ENCODE peak calls at places on chromosomes 13 and 19, in eight cellular contexts. I is keratinocyte, F is upper lobe of right lung, D is body of pancreas, P is cardiac muscle cell, M is tibial nerve, A is IMR-90, O is left lung. X is an unnamed sample.

GRCh38 chr19:55642153-55643002 is 1.1 kb upstream of the ZNF581 start:
- DNase-seq in I (no peak), F (peak), D (peak), P (peak), M (no peak), A (no peak), O (no peak), X (peak)

GRCh38 chr13:107192289-107192688 is 624.4 kb upstream of the ARGLU1 start:
- DNase-seq in I (no peak), F (no peak), D (no peak), P (no peak), M (no peak), A (peak), O (peak), X (no peak)

GRCh38 chr13:28100149-28101121 is at the start of gene FLT3:
- DNase-seq in I (no peak), F (peak), D (peak), P (peak), M (no peak), A (peak), O (peak), X (peak)

GRCh38 chr13:71754407-71754974 is 112.5 kb downstream of the DACH1 start:
- DNase-seq in I (no peak), F (no peak), D (peak), P (no peak), M (peak), A (no peak), O (no peak), X (no peak)

GRCh38 chr13:46962286-46962941 is 65.6 kb upstream of the HTR2A start:
- DNase-seq in I (no peak), F (no peak), D (no peak), P (peak), M (no peak), A (peak), O (no peak), X (no peak)

GRCh38 chr19:51467864-51468544 is 9.8 kb upstream of the SIGLEC8 start:
- DNase-seq in I (no peak), F (no peak), D (no peak), P (no peak), M (no peak), A (no peak), O (no peak), X (no peak)

GRCh38 chr19:3406571-3407111 is 40.3 kb downstream of the NFIC start:
- DNase-seq in I (no peak), F (no peak), D (no peak), P (no peak), M (no peak), A (no peak), O (no peak), X (no peak)

GRCh38 chr19:15640904-15641597 is 354 bp downstream of the CYP4F3 start:
- DNase-seq in I (no peak), F (no peak), D (no peak), P (no peak), M (no peak), A (no peak), O (no peak), X (no peak)

GRCh38 chr19:28943651-28944050 is 269.3 kb downstream of the UQCRFS1 start:
- DNase-seq in I (no peak), F (no peak), D (no peak), P (no peak), M (no peak), A (no peak), O (no peak), X (no peak)

GRCh38 chr13:94009696-94010095 is 469.8 kb downstream of the DCT start:
- DNase-seq in I (no peak), F (no peak), D (no peak), P (peak), M (no peak), A (peak), O (no peak), X (no peak)

GRCh38 chr13:23325191-23325590 is 108.3 kb downstream of the SACS start:
- DNase-seq in I (no peak), F (no peak), D (no peak), P (no peak), M (no peak), A (no peak), O (no peak), X (no peak)

DNA sequence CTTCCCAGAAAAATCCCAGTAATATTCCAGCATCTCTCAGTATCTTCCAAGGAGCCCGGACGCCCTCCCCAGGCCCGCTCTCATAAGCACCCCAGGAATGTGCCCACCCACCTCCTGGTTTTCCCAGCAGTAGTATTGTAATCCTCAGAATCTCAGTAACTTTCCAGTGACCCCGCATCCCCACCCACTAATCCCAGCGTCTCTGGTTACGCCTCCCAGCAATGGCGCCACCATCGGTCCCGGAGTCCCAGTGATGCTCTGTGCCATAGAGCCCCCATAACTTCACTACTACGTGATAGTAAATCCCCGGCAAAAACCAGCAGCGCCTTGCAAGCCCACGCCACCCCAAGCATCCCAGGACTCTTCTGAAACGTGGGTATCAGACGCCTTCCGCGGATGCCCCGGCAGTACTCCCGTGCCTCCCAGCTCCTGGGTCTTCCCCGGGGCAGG is 961 bp upstream of the PNPLA6 start:
- DNase-seq in I (no peak), F (no peak), D (peak), P (peak), M (peak), A (peak), O (peak), X (no peak)
- H3K27ac ChIP-seq in I (peak), F (peak), D (peak), P (peak), M (peak), A (peak), O (peak), X (peak)

GRCh38 chr19:18867199-18867598 is 28.8 kb downstream of the CERS1 start:
- DNase-seq in I (no peak), F (no peak), D (no peak), P (no peak), M (no peak), A (no peak), O (no peak), X (no peak)

GRCh38 chr19:18865106-18865972 is 30.6 kb downstream of the CERS1 start:
- DNase-seq in I (no peak), F (no peak), D (no peak), P (no peak), M (no peak), A (no peak), O (no peak), X (no peak)

GRCh38 chr19:18867751-18868150 is 28.2 kb downstream of the CERS1 start:
- DNase-seq in I (no peak), F (no peak), D (no peak), P (no peak), M (no peak), A (no peak), O (no peak), X (no peak)

GRCh38 chr19:18865973-18866799 is 29.8 kb downstream of the CERS1 start:
- DNase-seq in I (no peak), F (peak), D (peak), P (peak), M (peak), A (peak), O (no peak), X (peak)

GRCh38 chr19:18866800-18867123 is 29.2 kb downstream of the CERS1 start:
- DNase-seq in I (no peak), F (no peak), D (no peak), P (no peak), M (no peak), A (no peak), O (no peak), X (no peak)
- H3K27ac ChIP-seq in I (no peak), F (no peak), D (no peak), P (no peak), M (peak), A (no peak), O (no peak), X (no peak)

DNA sequence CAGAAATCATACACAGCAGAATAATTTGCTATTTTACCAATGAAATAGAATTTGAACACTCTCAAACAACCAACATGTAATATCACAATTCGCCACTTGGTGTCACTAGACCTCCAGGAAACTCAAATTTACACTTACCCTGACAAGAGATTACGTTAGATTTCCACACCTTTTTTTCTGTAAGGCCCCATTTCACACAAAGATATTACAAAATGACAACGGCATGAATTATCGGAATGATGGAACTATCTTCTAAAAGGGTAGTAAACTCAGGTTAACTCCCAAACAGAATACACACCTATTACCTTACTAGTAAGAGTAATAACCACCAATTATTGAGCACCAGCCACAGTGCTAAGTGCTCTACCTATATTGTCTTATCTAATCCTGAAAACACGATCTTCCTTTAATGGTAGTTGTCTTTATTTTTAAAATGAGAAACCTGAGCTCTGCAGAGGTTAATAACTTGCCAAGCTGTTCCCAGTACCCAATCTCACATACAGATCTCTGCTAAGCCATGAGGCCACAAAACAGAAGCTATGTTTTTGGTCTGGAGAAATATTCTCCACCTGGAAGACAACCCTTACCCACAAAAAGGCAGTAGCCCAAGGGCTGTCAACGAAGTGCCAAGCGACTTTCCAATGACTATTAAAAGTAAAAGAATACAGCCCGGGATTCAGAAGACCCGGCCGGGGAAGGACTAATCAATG is 152.4 kb downstream of the DCLK1 start:
- DNase-seq in I (no peak), F (no peak), D (peak), P (peak), M (peak), A (peak), O (no peak), X (no peak)
- H3K27ac ChIP-seq in I (no peak), F (no peak), D (no peak), P (no peak), M (peak), A (no peak), O (peak), X (peak)

GRCh38 chr19:1064661-1065605 is 2.0 kb upstream of the ARHGAP45 start:
- DNase-seq in I (no peak), F (peak), D (peak), P (peak), M (peak), A (peak), O (peak), X (peak)
- H3K27ac ChIP-seq in I (no peak), F (peak), D (no peak), P (peak), M (no peak), A (no peak), O (peak), X (no peak)

GRCh38 chr13:44160549-44161278 is 212.9 kb upstream of the SERP2 start:
- DNase-seq in I (no peak), F (no peak), D (no peak), P (no peak), M (no peak), A (peak), O (no peak), X (no peak)

GRCh38 chr13:44158741-44159632 is 214.6 kb upstream of the SERP2 start:
- DNase-seq in I (no peak), F (no peak), D (no peak), P (peak), M (no peak), A (no peak), O (no peak), X (no peak)

GRCh38 chr13:44157614-44158013 is 216.0 kb upstream of the SERP2 start:
- DNase-seq in I (no peak), F (no peak), D (no peak), P (peak), M (no peak), A (no peak), O (no peak), X (no peak)

GRCh38 chr13:44158055-44158655 is 215.5 kb upstream of the SERP2 start:
- DNase-seq in I (no peak), F (no peak), D (no peak), P (no peak), M (peak), A (no peak), O (no peak), X (no peak)

GRCh38 chr13:44159633-44160279 is 213.9 kb upstream of the SERP2 start:
- DNase-seq in I (peak), F (no peak), D (no peak), P (no peak), M (no peak), A (no peak), O (no peak), X (no peak)
- H3K27ac ChIP-seq in I (peak), F (no peak), D (no peak), P (no peak), M (peak), A (no peak), O (no peak), X (no peak)

DNA sequence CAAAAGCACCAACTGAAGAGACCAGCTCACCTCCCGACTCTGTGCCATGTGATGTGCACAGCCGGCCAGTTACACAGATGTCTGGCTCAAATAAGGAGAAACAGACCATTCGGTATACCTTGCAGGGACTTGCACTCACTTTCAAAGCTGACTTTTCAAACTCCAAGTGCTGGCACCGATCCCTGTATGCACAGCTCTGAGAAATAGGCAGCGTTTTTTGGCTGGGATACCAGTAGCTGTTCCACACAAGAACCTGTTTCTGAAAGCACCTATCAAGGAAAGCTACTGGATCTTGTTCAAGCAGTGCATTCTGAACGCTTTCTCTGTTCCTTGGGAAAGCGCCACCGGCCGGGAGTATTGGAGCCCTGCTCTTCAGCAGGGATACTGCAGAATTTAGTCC is 53.8 kb upstream of the PABPC3 start:
- DNase-seq in I (no peak), F (no peak), D (no peak), P (no peak), M (no peak), A (no peak), O (no peak), X (no peak)
- H3K27ac ChIP-seq in I (no peak), F (no peak), D (no peak), P (no peak), M (no peak), A (no peak), O (no peak), X (no peak)

GRCh38 chr13:113119166-113119821 is 3.3 kb upstream of the F10 start:
- DNase-seq in I (no peak), F (no peak), D (no peak), P (no peak), M (no peak), A (no peak), O (no peak), X (no peak)
- H3K27ac ChIP-seq in I (no peak), F (no peak), D (no peak), P (no peak), M (no peak), A (no peak), O (no peak), X (no peak)

DNA sequence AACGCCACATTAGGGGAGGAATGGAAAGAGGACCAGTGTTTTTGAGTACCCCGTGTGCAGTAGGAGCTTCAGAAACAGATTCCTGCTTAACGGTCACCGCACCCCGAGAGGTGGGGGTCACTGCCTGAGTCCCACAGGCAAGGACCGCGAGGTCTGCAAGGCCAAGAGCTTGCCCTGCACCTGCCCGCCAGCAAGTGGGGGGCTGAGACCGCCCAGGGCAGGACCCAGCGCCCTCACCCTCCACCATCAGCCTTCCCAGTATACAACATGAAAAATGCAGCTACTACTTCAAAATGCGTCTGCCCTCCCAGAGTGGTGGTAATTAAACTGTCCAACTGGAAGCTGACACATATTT is 44.9 kb downstream of the COL4A1 start:
- DNase-seq in I (no peak), F (no peak), D (no peak), P (no peak), M (no peak), A (no peak), O (no peak), X (no peak)
- H3K27ac ChIP-seq in I (no peak), F (no peak), D (no peak), P (no peak), M (peak), A (no peak), O (peak), X (peak)

GRCh38 chr13:110135977-110136597 is 170.9 kb downstream of the COL4A1 start:
- DNase-seq in I (no peak), F (no peak), D (no peak), P (no peak), M (no peak), A (no peak), O (no peak), X (no peak)
- H3K27ac ChIP-seq in I (no peak), F (no peak), D (no peak), P (no peak), M (no peak), A (no peak), O (no peak), X (peak)

X was measured in heart right ventricle.